ENCODE peak calls at places on chromosome 19, in seven cellular contexts. One of them, this sample, is unnamed.
A peak's percentile ranks its signal among the peaks of the same experiment; 100 is the strongest.

GRCh38 chr19:4051175-4052101 is 15.3 kb downstream of the ZBTB7A start:
- DNase-seq in spleen: no peak
- DNase-seq in Peyer's patch: no peak
- DNase-seq in IMR-90: peak; percentile 55
- DNase-seq in gastrocnemius medialis: no peak
- DNase-seq in heart left ventricle: no peak
- DNase-seq in HCT116: no peak
- DNase-seq in this sample: no peak

GRCh38 chr19:30063184-30064020 is 121.4 kb downstream of the URI1 start:
- DNase-seq in gastrocnemius medialis: no peak
- DNase-seq in spleen: peak; percentile 63
- DNase-seq in HCT116: no peak
- DNase-seq in Peyer's patch: no peak
- DNase-seq in IMR-90: no peak
- DNase-seq in heart left ventricle: no peak
- DNase-seq in this sample: peak; percentile 9

GRCh38 chr19:3881272-3882040 is 971 bp downstream of the ATCAY start:
- DNase-seq in spleen: no peak
- DNase-seq in gastrocnemius medialis: no peak
- DNase-seq in Peyer's patch: no peak
- DNase-seq in heart left ventricle: no peak
- DNase-seq in IMR-90: no peak
- DNase-seq in HCT116: no peak
- DNase-seq in this sample: no peak

GRCh38 chr19:33373701-33374405 is at the start of gene CEBPG:
- DNase-seq in HCT116: no peak
- DNase-seq in heart left ventricle: peak; percentile 74
- DNase-seq in Peyer's patch: peak; percentile 54
- DNase-seq in IMR-90: peak; percentile 64
- DNase-seq in spleen: no peak
- DNase-seq in gastrocnemius medialis: no peak
- DNase-seq in this sample: peak; percentile 54

GRCh38 chr19:7159105-7159933 is 89.8 kb downstream of the ZNF557 start:
- DNase-seq in HCT116: no peak
- DNase-seq in IMR-90: peak; percentile 95
- DNase-seq in heart left ventricle: peak; percentile 88
- DNase-seq in spleen: no peak
- DNase-seq in Peyer's patch: no peak
- DNase-seq in gastrocnemius medialis: peak; percentile 95
- DNase-seq in this sample: peak; percentile 40

GRCh38 chr19:18657590-18658365 is 20.9 kb downstream of the KLHL26 start:
- DNase-seq in IMR-90: peak; percentile 91
- DNase-seq in Peyer's patch: no peak
- DNase-seq in gastrocnemius medialis: peak; percentile 17
- DNase-seq in heart left ventricle: peak; percentile 78
- DNase-seq in HCT116: no peak
- DNase-seq in spleen: no peak
- DNase-seq in this sample: peak; percentile 95

GRCh38 chr19:39150235-39150634 is 24.6 kb downstream of the PAK4 start:
- DNase-seq in spleen: no peak
- DNase-seq in heart left ventricle: no peak
- DNase-seq in HCT116: no peak
- DNase-seq in Peyer's patch: no peak
- DNase-seq in gastrocnemius medialis: no peak
- DNase-seq in IMR-90: no peak
- DNase-seq in this sample: no peak

GRCh38 chr19:17406887-17407196 is 1.4 kb upstream of the BST2 start:
- DNase-seq in IMR-90: no peak
- DNase-seq in heart left ventricle: no peak
- DNase-seq in Peyer's patch: no peak
- DNase-seq in spleen: no peak
- DNase-seq in HCT116: no peak
- DNase-seq in gastrocnemius medialis: no peak
- DNase-seq in this sample: no peak

GRCh38 chr19:2727640-2727944 is 6.4 kb upstream of the DIRAS1 start:
- DNase-seq in IMR-90: no peak
- DNase-seq in Peyer's patch: no peak
- DNase-seq in HCT116: no peak
- DNase-seq in spleen: no peak
- DNase-seq in gastrocnemius medialis: no peak
- DNase-seq in heart left ventricle: no peak
- DNase-seq in this sample: no peak

GRCh38 chr19:15454371-15454800 is 4.6 kb upstream of the WIZ start:
- DNase-seq in HCT116: no peak
- DNase-seq in IMR-90: no peak
- DNase-seq in gastrocnemius medialis: no peak
- DNase-seq in heart left ventricle: no peak
- DNase-seq in spleen: no peak
- DNase-seq in Peyer's patch: no peak
- DNase-seq in this sample: no peak

GRCh38 chr19:38274734-38275133 is 10.4 kb downstream of the SPINT2 start:
- DNase-seq in spleen: no peak
- DNase-seq in HCT116: no peak
- DNase-seq in Peyer's patch: no peak
- DNase-seq in IMR-90: no peak
- DNase-seq in gastrocnemius medialis: no peak
- DNase-seq in heart left ventricle: peak; percentile 55
- DNase-seq in this sample: peak; percentile 45

GRCh38 chr19:19185853-19186728 is 5.9 kb downstream of the BORCS8 start:
- DNase-seq in spleen: no peak
- DNase-seq in gastrocnemius medialis: no peak
- DNase-seq in heart left ventricle: no peak
- DNase-seq in IMR-90: peak; percentile 31
- DNase-seq in Peyer's patch: no peak
- DNase-seq in HCT116: peak; percentile 50
- DNase-seq in this sample: peak; percentile 23

GRCh38 chr19:14407889-14408640 is 11.1 kb downstream of the DDX39A start:
- DNase-seq in heart left ventricle: no peak
- DNase-seq in gastrocnemius medialis: peak; percentile 10
- DNase-seq in HCT116: no peak
- DNase-seq in IMR-90: no peak
- DNase-seq in spleen: no peak
- DNase-seq in Peyer's patch: no peak
- DNase-seq in this sample: no peak

GRCh38 chr19:58181902-58182576 is 822 bp upstream of the ZNF274 start:
- DNase-seq in gastrocnemius medialis: no peak
- DNase-seq in IMR-90: no peak
- DNase-seq in HCT116: no peak
- DNase-seq in spleen: peak; percentile 81
- DNase-seq in Peyer's patch: peak; percentile 54
- DNase-seq in heart left ventricle: peak; percentile 34
- DNase-seq in this sample: peak; percentile 86

GRCh38 chr19:18119243-18120105 is 21.9 kb downstream of the MAST3 start:
- DNase-seq in HCT116: no peak
- DNase-seq in IMR-90: no peak
- DNase-seq in spleen: peak; percentile 88
- DNase-seq in gastrocnemius medialis: no peak
- DNase-seq in heart left ventricle: no peak
- DNase-seq in Peyer's patch: peak; percentile 76
- DNase-seq in this sample: no peak

GRCh38 chr19:31383553-31383952 is 34.3 kb upstream of the TSHZ3 start:
- DNase-seq in gastrocnemius medialis: no peak
- DNase-seq in IMR-90: no peak
- DNase-seq in HCT116: no peak
- DNase-seq in spleen: no peak
- DNase-seq in Peyer's patch: no peak
- DNase-seq in heart left ventricle: no peak
- DNase-seq in this sample: no peak

GRCh38 chr19:16978156-16978555 is 48.5 kb downstream of the CPAMD8 start:
- DNase-seq in Peyer's patch: no peak
- DNase-seq in spleen: peak; percentile 51
- DNase-seq in IMR-90: no peak
- DNase-seq in gastrocnemius medialis: no peak
- DNase-seq in HCT116: no peak
- DNase-seq in heart left ventricle: no peak
- DNase-seq in this sample: no peak

GRCh38 chr19:2846180-2846935 is 5.1 kb downstream of the ZNF555 start:
- DNase-seq in Peyer's patch: no peak
- DNase-seq in HCT116: no peak
- DNase-seq in gastrocnemius medialis: peak; percentile 28
- DNase-seq in heart left ventricle: no peak
- DNase-seq in spleen: no peak
- DNase-seq in IMR-90: no peak
- DNase-seq in this sample: no peak

GRCh38 chr19:51921949-51922348 is 5.3 kb upstream of the ZNF613 start:
- DNase-seq in HCT116: no peak
- DNase-seq in gastrocnemius medialis: no peak
- DNase-seq in heart left ventricle: no peak
- DNase-seq in Peyer's patch: no peak
- DNase-seq in spleen: no peak
- DNase-seq in IMR-90: no peak
- DNase-seq in this sample: no peak

GRCh38 chr19:33251076-33251475 is 25.4 kb upstream of the SLC7A10 start:
- DNase-seq in spleen: peak; percentile 59
- DNase-seq in gastrocnemius medialis: no peak
- DNase-seq in HCT116: no peak
- DNase-seq in Peyer's patch: no peak
- DNase-seq in heart left ventricle: peak; percentile 7
- DNase-seq in IMR-90: no peak
- DNase-seq in this sample: no peak

GRCh38 chr19:51607077-51607476 is 23.1 kb downstream of the SIGLEC5 start:
- DNase-seq in Peyer's patch: peak; percentile 87
- DNase-seq in gastrocnemius medialis: no peak
- DNase-seq in spleen: peak; percentile 83
- DNase-seq in HCT116: no peak
- DNase-seq in IMR-90: no peak
- DNase-seq in heart left ventricle: no peak
- DNase-seq in this sample: no peak

GRCh38 chr19:43639507-43640423 is at the start of gene CADM4:
- DNase-seq in gastrocnemius medialis: no peak
- DNase-seq in spleen: peak; percentile 79
- DNase-seq in HCT116: no peak
- DNase-seq in heart left ventricle: no peak
- DNase-seq in IMR-90: no peak
- DNase-seq in Peyer's patch: no peak
- DNase-seq in this sample: no peak

GRCh38 chr19:16197188-16197621 is 506 bp upstream of the AP1M1 start:
- DNase-seq in IMR-90: peak; percentile 92
- DNase-seq in HCT116: no peak
- DNase-seq in spleen: no peak
- DNase-seq in heart left ventricle: no peak
- DNase-seq in gastrocnemius medialis: no peak
- DNase-seq in Peyer's patch: no peak
- DNase-seq in this sample: no peak

DNA sequence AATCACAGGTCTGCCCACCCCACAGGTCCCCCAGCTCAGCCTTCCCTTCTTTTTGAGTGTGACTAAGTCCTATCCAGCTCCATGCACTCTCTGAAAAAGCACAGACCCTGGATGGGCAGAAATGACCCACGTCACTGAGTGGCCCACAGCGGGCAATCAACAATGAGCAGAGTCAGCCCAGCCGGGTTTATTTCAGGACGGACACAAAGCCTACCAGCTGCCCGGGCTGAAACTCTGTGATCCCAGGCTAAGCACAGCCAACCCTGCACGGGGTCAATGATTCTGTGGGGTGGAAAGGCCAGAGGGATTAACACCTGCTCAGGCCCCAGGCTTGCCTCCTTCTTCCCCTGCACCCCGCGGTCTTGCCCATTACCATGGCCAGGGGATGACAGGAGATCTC is 8.4 kb downstream of the NAPA start:
- DNase-seq in HCT116: no peak
- DNase-seq in IMR-90: no peak
- DNase-seq in spleen: no peak
- DNase-seq in Peyer's patch: no peak
- DNase-seq in gastrocnemius medialis: peak; percentile 39
- DNase-seq in heart left ventricle: peak; percentile 38
- DNase-seq in this sample: no peak
- TF ChIP-seq POLR2A in HCT116: no peak
- TF ChIP-seq POLR2A in IMR-90: no peak
- TF ChIP-seq POLR2A in spleen: no peak
- TF ChIP-seq POLR2A in Peyer's patch: no peak
- TF ChIP-seq POLR2A in gastrocnemius medialis: peak; percentile 2
- TF ChIP-seq POLR2A in heart left ventricle: no peak
- TF ChIP-seq POLR2A in this sample: no peak

GRCh38 chr19:47512948-47513319 is 1.9 kb downstream of the NAPA start:
- DNase-seq in IMR-90: no peak
- DNase-seq in Peyer's patch: no peak
- DNase-seq in gastrocnemius medialis: no peak
- DNase-seq in HCT116: no peak
- DNase-seq in heart left ventricle: no peak
- DNase-seq in spleen: no peak
- DNase-seq in this sample: no peak
- TF ChIP-seq POLR2A in IMR-90: no peak
- TF ChIP-seq POLR2A in Peyer's patch: no peak
- TF ChIP-seq POLR2A in gastrocnemius medialis: no peak
- TF ChIP-seq POLR2A in HCT116: no peak
- TF ChIP-seq POLR2A in heart left ventricle: no peak
- TF ChIP-seq POLR2A in spleen: no peak
- TF ChIP-seq POLR2A in this sample: no peak

GRCh38 chr19:661427-662196 is 1.4 kb downstream of the RNF126 start:
- DNase-seq in HCT116: no peak
- DNase-seq in spleen: peak; percentile 90
- DNase-seq in heart left ventricle: peak; percentile 31
- DNase-seq in gastrocnemius medialis: no peak
- DNase-seq in Peyer's patch: peak; percentile 79
- DNase-seq in IMR-90: no peak
- DNase-seq in this sample: no peak
- TF ChIP-seq POLR2A in HCT116: no peak
- TF ChIP-seq POLR2A in spleen: no peak
- TF ChIP-seq POLR2A in heart left ventricle: no peak
- TF ChIP-seq POLR2A in gastrocnemius medialis: no peak
- TF ChIP-seq POLR2A in Peyer's patch: no peak
- TF ChIP-seq POLR2A in IMR-90: no peak
- TF ChIP-seq POLR2A in this sample: no peak

DNA sequence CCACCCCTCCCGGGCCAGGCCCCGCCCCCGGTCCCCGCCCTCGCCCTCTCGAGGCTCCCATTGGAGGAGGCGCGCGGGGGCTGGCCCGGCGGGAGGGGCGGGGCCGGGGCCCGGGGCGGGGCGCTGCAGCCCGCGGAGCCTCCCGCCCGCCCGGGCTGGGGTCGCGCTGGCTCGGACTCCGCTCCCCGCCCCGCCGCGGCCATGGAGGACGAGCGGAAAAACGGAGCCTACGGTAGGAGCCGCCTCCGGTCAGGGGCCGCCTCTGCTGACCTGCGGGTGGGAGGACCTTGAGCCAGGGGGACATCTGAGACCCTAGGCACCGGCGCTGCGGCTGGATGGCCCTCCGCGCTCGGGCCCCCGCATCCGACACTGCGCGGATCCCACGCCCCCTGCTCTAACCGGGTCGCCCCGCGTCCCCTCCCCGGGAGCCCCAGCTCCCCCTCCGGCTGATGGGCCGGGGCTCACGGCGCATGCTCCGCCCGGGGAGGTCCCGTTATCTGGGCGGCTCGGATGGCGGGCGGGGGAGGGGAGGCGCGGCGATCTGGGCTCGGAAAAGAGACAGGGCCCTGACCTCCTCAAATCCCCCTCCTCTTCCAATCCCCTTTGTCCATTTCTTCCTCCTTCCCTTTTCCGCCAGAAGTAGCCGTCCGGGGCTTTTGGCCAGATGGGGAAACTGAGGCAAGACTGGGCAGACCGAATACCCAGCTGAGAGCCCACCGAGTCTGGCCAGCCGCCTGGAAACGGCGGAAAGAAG is 15.4 kb upstream of the AP1M2 start:
- DNase-seq in IMR-90: peak; percentile 48
- DNase-seq in spleen: peak; percentile 96
- DNase-seq in heart left ventricle: peak; percentile 89
- DNase-seq in gastrocnemius medialis: peak; percentile 67
- DNase-seq in HCT116: peak; percentile 26
- DNase-seq in Peyer's patch: peak; percentile 88
- DNase-seq in this sample: peak; percentile 92
- TF ChIP-seq POLR2A in IMR-90: no peak
- TF ChIP-seq POLR2A in spleen: peak; percentile 77
- TF ChIP-seq POLR2A in heart left ventricle: no peak
- TF ChIP-seq POLR2A in gastrocnemius medialis: peak; percentile 62
- TF ChIP-seq POLR2A in HCT116: no peak
- TF ChIP-seq POLR2A in Peyer's patch: no peak
- TF ChIP-seq POLR2A in this sample: no peak

This sample was measured in testis.